ENCODE peak calls at places on chromosomes 2 and 18, in six cellular contexts. L is fibroblast of lung, U is tibial nerve, M is K562, J is mammary epithelial cell, V is lower lobe of right lung. B is an unnamed sample.

GRCh38 chr2:33670392-33670937 is 71.4 kb upstream of the FAM98A start:
- DNase-seq in L (no peak), U (no peak), M (no peak), J (no peak), V (no peak), B (no peak)

GRCh38 chr2:66443977-66444855 is 9.3 kb downstream of the MEIS1 start:
- DNase-seq in L (peak), U (no peak), M (no peak), J (no peak), V (peak), B (no peak)

GRCh38 chr2:139805378-139805777 is 1025.2 kb upstream of the NXPH2 start:
- DNase-seq in L (no peak), U (no peak), M (no peak), J (no peak), V (no peak), B (no peak)

GRCh38 chr18:58402247-58402646 is 226.6 kb downstream of the ALPK2 start:
- DNase-seq in L (peak), U (peak), M (no peak), J (peak), V (no peak), B (peak)

GRCh38 chr2:8569332-8569930 is 112.4 kb upstream of the ID2 start:
- DNase-seq in L (no peak), U (no peak), M (no peak), J (no peak), V (no peak), B (no peak)

GRCh38 chr2:127636248-127637235 is 9.4 kb upstream of the GPR17 start:
- DNase-seq in L (no peak), U (no peak), M (peak), J (no peak), V (no peak), B (no peak)

GRCh38 chr18:6482198-6482977 is 67.7 kb upstream of the L3MBTL4 start:
- DNase-seq in L (peak), U (peak), M (peak), J (peak), V (peak), B (peak)

GRCh38 chr2:123993728-123994323 is 31.3 kb upstream of the CNTNAP5 start:
- DNase-seq in L (peak), U (no peak), M (peak), J (peak), V (no peak), B (no peak)

GRCh38 chr2:46776687-46777327 is 138.8 kb downstream of the MCFD2 start:
- DNase-seq in L (peak), U (peak), M (peak), J (peak), V (peak), B (peak)

GRCh38 chr2:238970553-238971081 is 122.7 kb downstream of the TWIST2 start:
- DNase-seq in L (peak), U (peak), M (peak), J (peak), V (peak), B (peak)

GRCh38 chr2:35846-36245 is 10.5 kb downstream of the FAM110C start:
- DNase-seq in L (no peak), U (no peak), M (no peak), J (peak), V (peak), B (no peak)

GRCh38 chr2:106956416-106956815 is 70.4 kb upstream of the ST6GAL2 start:
- DNase-seq in L (no peak), U (no peak), M (no peak), J (no peak), V (no peak), B (no peak)

DNA sequence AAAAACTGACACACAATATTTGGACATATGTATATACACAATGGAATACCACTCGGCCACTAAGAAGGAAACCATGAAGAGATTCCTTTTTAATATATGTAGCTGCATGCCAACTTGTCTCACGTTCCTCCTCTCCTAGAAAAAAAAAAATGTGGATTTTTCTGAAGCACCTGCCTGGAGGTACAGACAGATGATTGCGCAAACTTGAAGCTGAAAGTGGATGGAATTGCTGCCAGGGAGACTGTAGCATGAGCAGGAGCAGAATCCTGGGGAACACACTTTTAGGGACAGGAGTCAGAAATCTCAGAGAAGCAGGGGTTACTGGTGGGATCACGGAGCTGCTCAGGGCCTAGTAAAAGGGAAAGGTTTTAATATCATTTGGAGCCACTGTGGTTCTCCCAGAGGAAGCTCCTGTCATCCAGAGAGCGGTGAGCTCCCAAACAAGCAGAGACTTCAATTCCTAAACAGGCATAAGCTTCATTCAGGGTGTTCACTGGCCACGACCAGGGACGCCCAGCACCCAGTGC is 640 bp upstream of the SPR start:
- DNase-seq in L (no peak), U (no peak), M (no peak), J (no peak), V (no peak), B (no peak)
- H3K4me3 ChIP-seq in L (peak), U (peak), M (peak), J (peak), V (peak), B (peak)

GRCh38 chr18:71075147-71075546 is 786.3 kb downstream of the SOCS6 start:
- DNase-seq in L (no peak), U (no peak), M (no peak), J (no peak), V (no peak), B (no peak)
- TF ChIP-seq CTCF in L (no peak), U (no peak), M (no peak), J (no peak), V (no peak), B (no peak)

GRCh38 chr2:58063641-58064040 is 17.0 kb downstream of the VRK2 start:
- DNase-seq in L (peak), U (no peak), M (no peak), J (peak), V (no peak), B (no peak)
- H3K27ac ChIP-seq in L (peak), U (no peak), M (no peak), J (no peak), V (no peak), B (no peak)

GRCh38 chr2:224883700-224884099 is 158.6 kb downstream of the DOCK10 start:
- DNase-seq in L (no peak), U (no peak), M (no peak), J (no peak), V (no peak), B (no peak)

GRCh38 chr2:224881846-224882245 is 160.4 kb downstream of the DOCK10 start:
- DNase-seq in L (no peak), U (no peak), M (no peak), J (no peak), V (no peak), B (no peak)

GRCh38 chr2:224883172-224883516 is 159.1 kb downstream of the DOCK10 start:
- DNase-seq in L (no peak), U (no peak), M (no peak), J (no peak), V (no peak), B (no peak)

GRCh38 chr2:224884188-224884587 is 158.1 kb downstream of the DOCK10 start:
- DNase-seq in L (peak), U (peak), M (no peak), J (peak), V (no peak), B (no peak)

DNA sequence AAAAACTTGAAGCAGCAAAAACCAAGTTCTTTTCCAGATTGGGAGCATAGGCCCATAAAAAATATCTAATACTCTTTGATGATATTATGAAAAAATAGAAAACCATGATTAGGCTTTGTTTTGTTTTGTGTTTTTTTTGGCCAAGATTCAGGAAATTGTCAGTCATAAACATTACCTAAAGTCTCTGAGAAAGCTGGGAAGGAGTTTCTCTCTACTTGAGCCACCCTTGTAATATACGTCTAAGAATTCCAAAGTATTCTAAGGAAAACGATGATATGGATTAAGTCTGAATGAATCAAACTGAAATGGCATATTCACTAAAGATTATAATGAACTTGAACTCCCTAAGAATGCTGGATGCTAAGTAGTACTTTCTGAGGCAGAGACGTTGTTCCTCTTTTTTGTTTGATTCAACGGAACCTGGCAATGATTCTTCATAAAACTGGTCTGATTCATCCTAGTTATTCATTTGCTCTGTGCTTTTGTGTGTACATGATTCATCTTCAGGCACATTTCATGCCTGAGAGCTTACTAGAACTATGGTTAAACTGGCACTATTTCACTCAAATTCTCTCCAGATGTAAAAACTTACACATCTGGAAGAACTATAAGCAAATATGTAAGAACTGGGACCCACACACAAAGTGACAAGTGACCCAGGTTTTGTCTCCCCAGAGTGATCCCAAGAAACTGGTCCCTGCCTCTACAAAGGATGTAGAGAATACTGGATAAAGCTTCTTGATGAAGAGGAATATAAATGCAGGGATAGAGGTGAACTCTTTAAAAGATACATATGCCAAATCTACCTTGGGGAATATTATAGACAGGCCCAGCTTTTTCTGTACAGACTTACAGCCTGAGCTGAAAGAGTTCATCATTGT is 159.7 kb downstream of the DOCK10 start:
- DNase-seq in L (peak), U (no peak), M (no peak), J (peak), V (no peak), B (no peak)
- H3K4me3 ChIP-seq in L (no peak), U (no peak), M (no peak), J (no peak), V (no peak), B (no peak)

DNA sequence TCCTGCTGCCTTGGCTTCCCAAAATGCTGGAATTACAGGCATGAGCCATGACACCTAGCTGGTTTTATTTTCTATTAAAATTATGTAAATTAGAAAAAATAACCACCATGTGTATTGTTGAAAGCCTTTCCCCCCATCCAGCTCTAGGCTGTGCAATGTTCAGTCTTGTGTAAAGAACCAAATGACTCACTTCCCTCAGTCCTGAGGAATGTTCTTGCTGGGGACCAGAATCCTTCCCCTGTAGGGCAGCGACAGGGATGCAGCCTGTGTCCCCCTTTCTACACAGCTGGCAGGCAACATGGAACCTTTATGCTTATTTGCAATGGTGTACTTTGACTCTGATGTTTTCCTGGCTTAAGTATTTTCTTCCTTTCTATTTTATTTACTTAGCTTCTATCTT is 29.4 kb downstream of the AOX1 start:
- DNase-seq in L (peak), U (no peak), M (no peak), J (peak), V (no peak), B (no peak)
- TF ChIP-seq CTCF in L (no peak), U (no peak), M (no peak), J (peak), V (no peak), B (no peak)

GRCh38 chr2:16002144-16002543 is 61.8 kb downstream of the MYCN start:
- DNase-seq in L (no peak), U (no peak), M (no peak), J (no peak), V (no peak), B (no peak)
- H3K27ac ChIP-seq in L (no peak), U (no peak), M (no peak), J (no peak), V (no peak), B (no peak)

GRCh38 chr2:224751996-224752698 is 36.0 kb upstream of the CCDC195 start:
- DNase-seq in L (no peak), U (no peak), M (no peak), J (no peak), V (no peak), B (no peak)
- H3K4me3 ChIP-seq in L (no peak), U (no peak), M (no peak), J (no peak), V (no peak), B (no peak)

GRCh38 chr2:69643602-69644505 is at the start of gene AAK1:
- DNase-seq in L (peak), U (peak), M (peak), J (peak), V (peak), B (peak)
- TF ChIP-seq CTCF in L (no peak), U (no peak), M (no peak), J (no peak), V (no peak), B (no peak)

GRCh38 chr2:218908721-218909619 is 28.3 kb downstream of the WNT10A start:
- DNase-seq in L (peak), U (peak), M (peak), J (peak), V (peak), B (peak)
- H3K27ac ChIP-seq in L (no peak), U (no peak), M (peak), J (peak), V (no peak), B (no peak)

B was measured in tibial artery.